ENCODE peak calls at places on chromosomes 13 and 19, in nine cellular contexts. F, R, A, W, I, C, L, X and T are unnamed samples.

GRCh38 chr19:51692065-51692915 is 840 bp upstream of the SPACA6 start:
- DNase-seq in L (no peak), W (no peak), A (no peak), R (no peak), X (no peak), I (no peak), F (no peak), C (no peak), T (no peak)

GRCh38 chr13:98343461-98343860 is 166.4 kb upstream of the RNF113B start:
- DNase-seq in F (no peak), I (no peak), R (no peak), X (no peak), A (no peak), C (no peak), W (no peak), L (no peak), T (no peak)

GRCh38 chr13:29594310-29594709 is 1.2 kb downstream of the SLC7A1 start:
- DNase-seq in X (peak; percentile 91), I (no peak), A (peak; percentile 40), R (no peak), W (no peak), F (no peak), L (peak; percentile 54), C (no peak), T (no peak)

GRCh38 chr19:16200038-16200775 is 2.5 kb downstream of the AP1M1 start:
- DNase-seq in I (peak; percentile 85), W (no peak), X (no peak), F (peak; percentile 74), R (no peak), L (no peak), C (peak; percentile 69), A (no peak), T (no peak)

GRCh38 chr13:47036291-47037008 is 139.6 kb upstream of the HTR2A start:
- DNase-seq in I (no peak), X (no peak), C (no peak), A (no peak), F (no peak), R (no peak), W (no peak), L (no peak), T (no peak)

GRCh38 chr19:50191270-50191669 is 12.2 kb upstream of the MYH14 start:
- DNase-seq in C (no peak), R (no peak), X (no peak), A (no peak), F (no peak), W (no peak), L (no peak), I (no peak), T (no peak)

GRCh38 chr13:22665531-22665930 is 515.2 kb upstream of the SGCG start:
- DNase-seq in W (no peak), A (no peak), R (no peak), X (no peak), F (no peak), L (no peak), C (no peak), I (no peak), T (no peak)

GRCh38 chr19:44814517-44814916 is 5.6 kb downstream of the BCAM start:
- DNase-seq in F (no peak), C (no peak), W (no peak), L (no peak), X (no peak), R (no peak), I (no peak), A (no peak), T (no peak)

GRCh38 chr19:53818756-53819155 is 5.4 kb downstream of the NLRP12 start:
- DNase-seq in A (no peak), W (no peak), I (no peak), F (no peak), R (no peak), C (no peak), L (no peak), X (no peak), T (no peak)

GRCh38 chr13:46082324-46082723 is 22.5 kb downstream of the CPB2 start:
- DNase-seq in C (no peak), X (no peak), F (no peak), I (no peak), W (no peak), R (no peak), A (no peak), L (no peak), T (no peak)

GRCh38 chr19:38649305-38650179 is 2.1 kb downstream of the ACTN4 start:
- DNase-seq in F (no peak), A (no peak), L (no peak), X (no peak), I (peak; percentile 68), R (no peak), C (peak; percentile 62), W (no peak), T (no peak)

GRCh38 chr19:18856385-18857126 is 24.8 kb downstream of the UPF1 start:
- DNase-seq in X (no peak), I (peak; percentile 58), C (no peak), A (no peak), F (no peak), R (no peak), W (no peak), L (no peak), T (no peak)
- H3K27ac ChIP-seq in X (no peak overlapping the region), I (no peak overlapping the region), C (no peak overlapping the region), A (no peak overlapping the region), F (no peak overlapping the region), R (no peak overlapping the region), W (no peak overlapping the region), L (no peak overlapping the region), T (no peak overlapping the region)

DNA sequence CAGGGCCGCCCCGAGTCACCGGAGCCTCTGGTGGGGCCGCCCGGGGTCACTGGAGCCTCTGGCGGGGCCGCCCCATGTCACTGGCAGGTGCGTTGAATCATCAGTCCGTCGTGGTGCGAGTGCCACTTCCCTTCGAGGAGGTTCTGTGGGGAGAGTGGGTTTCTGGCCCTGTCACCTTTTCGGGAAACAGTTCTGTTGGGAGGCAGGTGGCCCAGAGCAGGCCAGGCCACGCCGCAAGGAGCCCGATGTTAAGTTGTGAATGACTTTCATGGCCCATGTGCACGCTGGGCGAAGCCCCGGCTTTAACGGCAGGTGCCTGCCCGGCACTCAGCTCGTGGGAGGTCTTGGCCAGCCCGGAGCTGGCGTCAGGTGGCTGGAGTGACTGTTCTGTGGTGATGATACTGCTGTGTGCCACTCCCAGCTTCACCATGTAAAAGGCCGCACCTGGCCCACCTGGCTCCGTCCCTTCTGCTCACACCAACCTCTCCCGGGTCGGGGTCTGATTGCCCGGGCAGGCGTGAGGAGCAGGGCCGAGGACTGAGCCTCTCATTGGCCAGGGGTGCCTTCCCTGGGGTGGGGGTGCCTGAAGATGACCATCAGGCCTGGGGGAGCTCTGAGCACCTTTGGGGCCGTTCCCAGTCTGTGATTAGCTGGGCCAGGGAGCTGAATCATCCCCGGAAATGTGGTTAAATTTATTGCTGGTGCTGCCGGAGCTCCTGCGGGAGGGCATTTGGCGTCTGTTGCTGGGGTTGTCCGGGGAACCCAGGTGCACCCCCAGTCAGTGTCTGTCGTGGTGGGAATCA is 29.2 kb downstream of the CSNK1G2 start:
- DNase-seq in C (no peak), I (peak; percentile 54), R (no peak), W (no peak), X (peak; percentile 31), F (no peak), L (no peak), A (no peak), T (no peak)
- H3K36me3 ChIP-seq in C (peaks cover 38% of the 10 kb centered on the region), I (no peaks in the 10 kb centered on the region), R (peaks cover 34% of the 10 kb centered on the region), W (peaks cover 27% of the 10 kb centered on the region), X (no peaks in the 10 kb centered on the region), F (no peaks in the 10 kb centered on the region), L (peaks cover under 1% of the 10 kb centered on the region), A (no peaks in the 10 kb centered on the region), T (peaks cover 15% of the 10 kb centered on the region)

GRCh38 chr13:43046259-43046658 is 22.9 kb downstream of the DNAJC15 start:
- DNase-seq in I (no peak), F (no peak), C (no peak), W (no peak), X (no peak), R (no peak), A (no peak), L (no peak), T (no peak)
- H3K27ac ChIP-seq in I (no peak overlapping the region), F (no peak overlapping the region), C (no peak overlapping the region), W (no peak overlapping the region), X (no peak overlapping the region), R (no peak overlapping the region), A (no peak overlapping the region), L (no peak overlapping the region), T (no peak overlapping the region)

DNA sequence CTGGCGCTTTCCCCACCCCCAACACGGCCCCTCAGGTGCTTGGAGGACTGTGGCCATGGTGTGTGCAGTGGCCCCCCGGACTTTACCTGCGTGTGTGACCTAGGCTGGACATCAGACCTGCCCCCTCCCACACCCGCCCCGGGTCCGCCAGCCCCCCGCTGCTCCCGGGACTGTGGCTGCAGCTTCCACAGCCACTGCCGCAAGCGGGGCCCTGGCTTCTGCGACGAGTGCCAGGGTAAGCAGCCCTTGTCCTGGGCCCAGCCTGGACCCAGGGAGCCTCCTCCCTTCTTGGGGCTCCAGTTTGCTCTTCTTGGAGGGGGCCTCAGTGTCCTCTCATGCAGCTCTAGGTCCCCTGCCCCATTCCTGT is 27.4 kb downstream of the MEGF8 start:
- DNase-seq in W (no peak), F (no peak), L (no peak), R (no peak), X (no peak), C (no peak), A (no peak), I (no peak), T (no peak)
- H3K36me3 ChIP-seq in W (peaks cover 96% of the 10 kb centered on the region), F (peaks cover 32% of the 10 kb centered on the region), L (no peaks in the 10 kb centered on the region), R (no peaks in the 10 kb centered on the region), X (peaks cover 2% of the 10 kb centered on the region), C (peaks cover 35% of the 10 kb centered on the region), A (peaks cover 24% of the 10 kb centered on the region), I (no peaks in the 10 kb centered on the region), T (peaks cover 13% of the 10 kb centered on the region)